ENCODE peak calls at places on chromosomes 16 and 17, in five cellular contexts. D, L, C, Q and E are unnamed samples.

GRCh38 chr17:59154721-59155438 is at the start of gene SKA2:
- DNase-seq in L (peak), D (no peak), C (peak), Q (no peak), E (peak)

GRCh38 chr16:31456988-31457360 is 2.3 kb upstream of the ARMC5 start:
- DNase-seq in Q (no peak), C (no peak), L (no peak), D (no peak), E (no peak)

GRCh38 chr17:30550512-30551273 is 73.5 kb downstream of the GOSR1 start:
- DNase-seq in L (no peak), C (no peak), Q (peak), D (no peak), E (peak)

GRCh38 chr17:8941520-8941919 is 24.0 kb downstream of the PIK3R5 start:
- DNase-seq in L (no peak), Q (no peak), D (no peak), C (no peak), E (no peak)

GRCh38 chr17:32783602-32784001 is 93.3 kb downstream of the MYO1D start:
- DNase-seq in D (peak), Q (peak), C (peak), L (peak), E (peak)

GRCh38 chr17:28008526-28008925 is 34.0 kb upstream of the NLK start:
- DNase-seq in C (no peak), D (peak), L (no peak), Q (peak), E (peak)

GRCh38 chr17:82006468-82007227 is 16.0 kb downstream of the CENPX start:
- DNase-seq in D (no peak), C (no peak), L (no peak), Q (peak), E (no peak)

GRCh38 chr16:12618515-12618914 is 185.2 kb downstream of the CPPED1 start:
- DNase-seq in D (no peak), L (no peak), C (no peak), Q (no peak), E (no peak)

GRCh38 chr17:927611-928461 is 51.7 kb downstream of the NXN start:
- DNase-seq in L (no peak), Q (peak), D (no peak), C (no peak), E (no peak)

GRCh38 chr16:12341423-12341822 is 364.9 kb downstream of the SNX29 start:
- DNase-seq in C (no peak), Q (peak), L (no peak), D (no peak), E (peak)

GRCh38 chr16:84054916-84055315 is 12.3 kb upstream of the SLC38A8 start:
- DNase-seq in C (no peak), Q (no peak), D (no peak), L (no peak), E (no peak)

GRCh38 chr16:16162591-16162990 is 60.7 kb downstream of the ABCC6 start:
- DNase-seq in C (no peak), L (no peak), D (no peak), Q (no peak), E (no peak)

GRCh38 chr16:74842413-74842812 is 67.8 kb upstream of the FA2H start:
- DNase-seq in Q (no peak), C (no peak), D (no peak), L (no peak), E (no peak)

GRCh38 chr17:4591529-4591928 is 7.2 kb downstream of the SMTNL2 start:
- DNase-seq in D (no peak), Q (peak), L (no peak), C (no peak), E (peak)

GRCh38 chr16:68466174-68466573 is 17.9 kb upstream of the SMPD3 start:
- DNase-seq in L (no peak), D (no peak), Q (no peak), C (no peak), E (no peak)

GRCh38 chr17:60049936-60050335 is 28.8 kb downstream of the HEATR6 start:
- DNase-seq in C (no peak), Q (no peak), D (no peak), L (no peak), E (no peak)

GRCh38 chr17:7004398-7005253 is 7.8 kb upstream of the RNASEK start:
- DNase-seq in D (peak), L (peak), Q (peak), C (peak), E (peak)

GRCh38 chr16:80744856-80745255 is 59.5 kb downstream of the CDYL2 start:
- DNase-seq in C (no peak), Q (no peak), D (no peak), L (no peak), E (no peak)

GRCh38 chr17:41972571-41973411 is 6.2 kb downstream of the CNP start:
- DNase-seq in C (peak), Q (no peak), L (no peak), D (no peak), E (no peak)

GRCh38 chr16:49858200-49859129 is 2.6 kb upstream of the ZNF423 start:
- DNase-seq in L (no peak), D (no peak), C (no peak), Q (no peak), E (no peak)

GRCh38 chr17:11176549-11176948 is 64.5 kb upstream of the SHISA6 start:
- DNase-seq in C (no peak), Q (no peak), L (no peak), D (no peak), E (no peak)

GRCh38 chr17:65446043-65446442 is 115.4 kb downstream of the AXIN2 start:
- DNase-seq in Q (no peak), D (no peak), L (no peak), C (no peak), E (no peak)

GRCh38 chr17:30229012-30229411 is 6.5 kb downstream of the SLC6A4 start:
- DNase-seq in Q (no peak), L (no peak), C (no peak), D (no peak), E (no peak)

GRCh38 chr16:65660390-65660789 is 538.5 kb upstream of the CDH11 start:
- DNase-seq in L (no peak), C (no peak), Q (peak), D (no peak), E (no peak)

GRCh38 chr17:68288375-68288774 is 2.6 kb downstream of the SLC16A6 start:
- DNase-seq in L (no peak), Q (peak), D (no peak), C (no peak), E (no peak)

GRCh38 chr16:5075637-5076036 is 4.0 kb downstream of the ALG1 start:
- DNase-seq in L (no peak), Q (no peak), D (no peak), C (no peak), E (no peak)

GRCh38 chr17:63918305-63918704 is 334 bp downstream of the GH1 start:
- DNase-seq in C (no peak), Q (no peak), L (no peak), D (no peak), E (no peak)

GRCh38 chr16:10782628-10783027 is 36.0 kb downstream of the TVP23A start:
- DNase-seq in C (no peak), L (no peak), D (no peak), Q (no peak), E (no peak)

GRCh38 chr17:36197389-36197708 is 791 bp upstream of the CCL3L1 start:
- DNase-seq in C (no peak), L (no peak), Q (no peak), D (peak), E (no peak)

GRCh38 chr17:28381141-28381825 is 9.8 kb downstream of the SARM1 start:
- DNase-seq in C (no peak), Q (no peak), D (no peak), L (no peak), E (no peak)

GRCh38 chr17:33983824-33984574 is 271.1 kb upstream of the CCL2 start:
- DNase-seq in Q (no peak), L (no peak), C (no peak), D (no peak), E (no peak)

GRCh38 chr17:73593249-73593965 is 50.8 kb downstream of the SDK2 start:
- DNase-seq in L (no peak), Q (no peak), C (no peak), D (no peak), E (no peak)